ENCODE peak calls at places on chromosome 15, in ten cellular contexts. R, Q, E, M, K, Y, U, P, Z and N are unnamed samples.

GRCh38 chr15:98043160-98044059 is 82.9 kb downstream of the ARRDC4 start:
- DNase-seq in R (no peak), Q (no peak), E (no peak), M (no peak), K (no peak), Y (no peak), U (no peak), P (no peak), Z (no peak), N (no peak)

GRCh38 chr15:76169013-76169412 is 109.2 kb downstream of the TMEM266 start:
- DNase-seq in R (no peak), Q (no peak), E (no peak), M (peak; percentile 74), K (peak; percentile 75), Y (no peak), U (no peak), P (no peak), Z (peak; percentile 64), N (no peak)

GRCh38 chr15:93495799-93496637 is 407.0 kb upstream of the RGMA start:
- DNase-seq in R (no peak), Q (no peak), E (no peak), M (no peak), K (no peak), Y (no peak), U (no peak), P (no peak), Z (no peak), N (no peak)

GRCh38 chr15:86159436-86159835 is 79.8 kb downstream of the AGBL1 start:
- DNase-seq in R (no peak), Q (no peak), E (no peak), M (no peak), K (no peak), Y (no peak), U (no peak), P (no peak), Z (no peak), N (no peak)

GRCh38 chr15:99425666-99426301 is 140.0 kb upstream of the MEF2A start:
- DNase-seq in R (no peak), Q (no peak), E (no peak), M (no peak), K (no peak), Y (no peak), U (no peak), P (no peak), Z (no peak), N (no peak)

GRCh38 chr15:92652576-92652966 is 3.0 kb downstream of the FAM174B start:
- DNase-seq in R (no peak), Q (no peak), E (no peak), M (no peak), K (no peak), Y (no peak), U (no peak), P (no peak), Z (no peak), N (no peak)

GRCh38 chr15:74618841-74619596 is 3.4 kb downstream of the CLK3 start:
- DNase-seq in R (no peak), Q (no peak), E (no peak), M (no peak), K (no peak), Y (no peak), U (no peak), P (no peak), Z (no peak), N (no peak)

GRCh38 chr15:64334530-64334929 is 21.4 kb downstream of the CSNK1G1 start:
- DNase-seq in R (no peak), Q (peak; percentile 38), E (no peak), M (peak; percentile 73), K (no peak), Y (no peak), U (no peak), P (no peak), Z (no peak), N (no peak)

GRCh38 chr15:62740141-62741004 is 302.2 kb upstream of the TPM1 start:
- DNase-seq in R (no peak), Q (no peak), E (no peak), M (no peak), K (no peak), Y (peak; percentile 79), U (no peak), P (no peak), Z (no peak), N (peak; percentile 14)

GRCh38 chr15:68055224-68055705 is 1.1 kb downstream of the PIAS1 start:
- DNase-seq in R (peak; percentile 20), Q (peak; percentile 59), E (no peak), M (peak; percentile 50), K (peak; percentile 60), Y (peak; percentile 22), U (no peak), P (no peak), Z (peak; percentile 81), N (no peak)

GRCh38 chr15:71329509-71330260 is 214.4 kb downstream of the THSD4 start:
- DNase-seq in R (no peak), Q (no peak), E (no peak), M (no peak), K (no peak), Y (no peak), U (no peak), P (no peak), Z (peak; percentile 35), N (no peak)

GRCh38 chr15:48930735-48931134 is 33.0 kb downstream of the SHC4 start:
- DNase-seq in R (no peak), Q (no peak), E (no peak), M (no peak), K (no peak), Y (no peak), U (no peak), P (no peak), Z (no peak), N (no peak)

GRCh38 chr15:74653426-74654082 is 37.9 kb downstream of the CLK3 start:
- DNase-seq in R (no peak), Q (no peak), E (no peak), M (no peak), K (no peak), Y (no peak), U (no peak), P (no peak), Z (peak; percentile 79), N (no peak)

GRCh38 chr15:80750591-80750990 is 28.6 kb upstream of the CEMIP start:
- DNase-seq in R (no peak), Q (no peak), E (no peak), M (no peak), K (no peak), Y (peak; percentile 46), U (no peak), P (no peak), Z (no peak), N (no peak)

GRCh38 chr15:78035319-78035718 is 42.2 kb downstream of the TBC1D2B start:
- DNase-seq in R (no peak), Q (peak; percentile 58), E (no peak), M (no peak), K (peak; percentile 92), Y (no peak), U (no peak), P (no peak), Z (no peak), N (no peak)

GRCh38 chr15:98035577-98036010 is 75.1 kb downstream of the ARRDC4 start:
- DNase-seq in R (no peak), Q (no peak), E (no peak), M (no peak), K (no peak), Y (no peak), U (no peak), P (no peak), Z (no peak), N (no peak)

GRCh38 chr15:31255732-31256384 is 70.8 kb upstream of the KLF13 start:
- DNase-seq in R (no peak), Q (no peak), E (no peak), M (no peak), K (no peak), Y (no peak), U (no peak), P (no peak), Z (no peak), N (no peak)

GRCh38 chr15:47801522-47801921 is 84.2 kb downstream of the SEMA6D start:
- DNase-seq in R (no peak), Q (no peak), E (no peak), M (no peak), K (no peak), Y (no peak), U (no peak), P (no peak), Z (no peak), N (no peak)

GRCh38 chr15:79629687-79630086 is 197.6 kb downstream of the MINAR1 start:
- DNase-seq in R (no peak), Q (no peak), E (no peak), M (no peak), K (no peak), Y (no peak), U (no peak), P (no peak), Z (peak; percentile 58), N (no peak)

GRCh38 chr15:68205949-68206539 is 912 bp upstream of the CALML4 start:
- DNase-seq in R (no peak), Q (no peak), E (no peak), M (peak; percentile 72), K (peak; percentile 66), Y (no peak), U (no peak), P (no peak), Z (no peak), N (peak; percentile 35)

GRCh38 chr15:33411596-33412545 is 101.1 kb downstream of the RYR3 start:
- DNase-seq in R (no peak), Q (no peak), E (no peak), M (no peak), K (no peak), Y (no peak), U (no peak), P (no peak), Z (no peak), N (no peak)

GRCh38 chr15:65916664-65917406 is 47.5 kb downstream of the RAB11A start:
- DNase-seq in R (no peak), Q (no peak), E (peak; percentile 32), M (peak; percentile 92), K (peak; percentile 53), Y (peak; percentile 52), U (peak; percentile 13), P (no peak), Z (peak; percentile 87), N (peak; percentile 38)

GRCh38 chr15:77455696-77456293 is 35.1 kb downstream of the HMG20A start:
- DNase-seq in R (no peak), Q (no peak), E (no peak), M (no peak), K (no peak), Y (no peak), U (no peak), P (no peak), Z (peak; percentile 84), N (no peak)

GRCh38 chr15:69398541-69398940 is 15.6 kb upstream of the KIF23 start:
- DNase-seq in R (no peak), Q (no peak), E (no peak), M (no peak), K (no peak), Y (no peak), U (no peak), P (no peak), Z (peak; percentile 75), N (no peak)

GRCh38 chr15:42908538-42908937 is 12.0 kb downstream of the TTBK2 start:
- DNase-seq in R (no peak), Q (no peak), E (no peak), M (no peak), K (no peak), Y (no peak), U (no peak), P (no peak), Z (no peak), N (no peak)

GRCh38 chr15:66830358-66830757 is 128.3 kb downstream of the SMAD6 start:
- DNase-seq in R (no peak), Q (no peak), E (no peak), M (no peak), K (peak; percentile 19), Y (no peak), U (no peak), P (no peak), Z (peak; percentile 95), N (no peak)

GRCh38 chr15:68618339-68619302 is 39.8 kb downstream of the CORO2B start:
- DNase-seq in R (no peak), Q (no peak), E (no peak), M (no peak), K (peak; percentile 14), Y (peak; percentile 53), U (no peak), P (no peak), Z (peak; percentile 77), N (no peak)

GRCh38 chr15:38690737-38691332 is 126.2 kb upstream of the RASGRP1 start:
- DNase-seq in R (peak; percentile 76), Q (peak; percentile 77), E (peak; percentile 46), M (peak; percentile 91), K (peak; percentile 81), Y (peak; percentile 74), U (no peak), P (no peak), Z (peak; percentile 78), N (peak; percentile 2)